ENCODE peak calls at places on chromosomes 2 and 18, in seven cellular contexts. J, C, G, D, Z, H and S are unnamed samples.

GRCh38 chr2:237725661-237726060 is 72.9 kb upstream of the RBM44 start:
- DNase-seq in J (no peak), C (no peak), G (no peak), D (no peak), Z (peak), H (no peak), S (no peak)

GRCh38 chr18:77093067-77093430 is 39.5 kb downstream of the MBP start:
- DNase-seq in J (no peak), C (no peak), G (no peak), D (no peak), Z (no peak), H (no peak), S (no peak)

GRCh38 chr2:88221365-88221942 is 51.3 kb downstream of the THNSL2 start:
- DNase-seq in J (no peak), C (peak), G (no peak), D (no peak), Z (peak), H (no peak), S (no peak)

GRCh38 chr2:231068525-231069222 is 12.0 kb downstream of the PSMD1 start:
- DNase-seq in J (no peak), C (no peak), G (peak), D (no peak), Z (peak), H (peak), S (no peak)

GRCh38 chr2:228838819-228839218 is 432.3 kb downstream of the PID1 start:
- DNase-seq in J (no peak), C (no peak), G (no peak), D (no peak), Z (no peak), H (no peak), S (no peak)

GRCh38 chr2:134207589-134208209 is 46.2 kb upstream of the MGAT5 start:
- DNase-seq in J (peak), C (peak), G (peak), D (peak), Z (peak), H (peak), S (no peak)

GRCh38 chr2:123500346-123500745 is 524.7 kb upstream of the CNTNAP5 start:
- DNase-seq in J (no peak), C (no peak), G (peak), D (no peak), Z (no peak), H (no peak), S (no peak)

GRCh38 chr2:915979-916378 is 34.7 kb upstream of the SNTG2 start:
- DNase-seq in J (no peak), C (no peak), G (no peak), D (no peak), Z (no peak), H (no peak), S (no peak)

GRCh38 chr18:29181151-29181901 is 1004.4 kb upstream of the CDH2 start:
- DNase-seq in J (no peak), C (no peak), G (peak), D (no peak), Z (peak), H (peak), S (no peak)

DNA sequence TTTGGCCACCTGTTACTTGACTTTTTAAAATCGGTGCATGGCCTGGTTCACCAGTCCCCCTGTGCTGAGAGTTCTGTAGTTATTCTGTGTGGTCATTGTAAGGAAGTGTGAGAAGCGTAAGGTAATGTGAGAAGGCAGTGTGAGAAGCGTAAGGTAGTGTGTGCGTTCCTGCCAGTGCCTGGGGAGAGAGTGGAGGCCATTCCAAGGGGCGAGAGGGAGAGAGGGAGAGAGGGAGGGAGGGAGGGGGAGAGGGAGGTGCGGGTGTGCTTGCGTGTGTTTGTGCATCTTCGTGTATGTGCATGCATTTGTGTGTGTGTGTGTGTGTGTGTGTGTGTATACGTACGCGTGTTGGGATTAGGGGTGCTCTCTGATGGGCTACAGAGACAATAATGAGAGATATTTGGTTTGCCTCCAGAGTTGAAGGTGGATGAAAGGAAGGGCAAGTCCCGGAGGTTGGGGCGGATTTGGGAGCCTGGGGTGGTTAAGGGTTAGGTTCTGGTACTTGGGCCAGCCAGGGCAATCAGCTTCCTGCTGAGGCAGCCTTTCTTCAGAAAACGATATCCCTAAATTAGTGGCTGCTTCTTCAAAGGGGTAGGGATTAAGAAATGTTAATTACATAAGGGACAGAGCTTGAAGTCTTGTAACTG is 53.7 kb downstream of the SGPP2 start:
- DNase-seq in J (peak), C (peak), G (no peak), D (peak), Z (no peak), H (no peak), S (no peak)
- H4K8ac ChIP-seq in J (no peak), C (no peak), G (no peak), D (no peak), Z (no peak), H (no peak), S (no peak)

GRCh38 chr2:176461098-176461497 is 191.9 kb downstream of the MTX2 start:
- DNase-seq in J (no peak), C (no peak), G (peak), D (peak), Z (no peak), H (peak), S (no peak)

GRCh38 chr2:176461686-176462376 is 192.6 kb downstream of the MTX2 start:
- DNase-seq in J (no peak), C (no peak), G (peak), D (no peak), Z (no peak), H (no peak), S (no peak)

GRCh38 chr2:176464886-176465564 is 195.8 kb downstream of the MTX2 start:
- DNase-seq in J (no peak), C (no peak), G (no peak), D (no peak), Z (no peak), H (no peak), S (no peak)

GRCh38 chr2:176466918-176467452 is 197.7 kb downstream of the MTX2 start:
- DNase-seq in J (no peak), C (no peak), G (no peak), D (no peak), Z (no peak), H (no peak), S (no peak)

DNA sequence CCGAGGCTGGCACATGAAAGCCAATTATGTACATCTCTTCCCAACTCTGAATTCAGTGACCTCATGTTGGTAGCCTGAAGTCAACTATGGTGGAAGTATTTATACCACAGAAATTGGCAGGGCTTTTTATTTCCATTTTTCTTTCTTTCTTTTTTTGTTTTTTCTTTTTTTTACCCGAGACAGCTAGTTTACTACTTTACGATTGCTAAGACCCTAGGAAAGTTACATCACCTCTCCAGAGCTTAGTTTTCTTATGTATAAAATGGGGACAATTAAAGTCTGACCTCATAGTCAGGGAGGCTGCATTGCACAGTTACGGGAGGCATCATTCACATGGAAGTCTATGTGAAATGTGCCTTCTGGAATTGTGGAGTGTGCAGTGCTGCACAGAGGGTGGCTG is 194.3 kb downstream of the MTX2 start:
- DNase-seq in J (no peak), C (no peak), G (no peak), D (no peak), Z (no peak), H (no peak), S (no peak)
- H4K8ac ChIP-seq in J (no peak), C (no peak), G (no peak), D (no peak), Z (no peak), H (no peak), S (no peak)

GRCh38 chr2:29293830-29294438 is 178.7 kb downstream of the CLIP4 start:
- DNase-seq in J (peak), C (peak), G (peak), D (peak), Z (peak), H (peak), S (peak)

GRCh38 chr2:29290293-29291052 is 175.3 kb downstream of the CLIP4 start:
- DNase-seq in J (peak), C (peak), G (no peak), D (peak), Z (no peak), H (no peak), S (no peak)

GRCh38 chr2:29296585-29296984 is 181.4 kb downstream of the CLIP4 start:
- DNase-seq in J (no peak), C (no peak), G (no peak), D (no peak), Z (no peak), H (no peak), S (no peak)

DNA sequence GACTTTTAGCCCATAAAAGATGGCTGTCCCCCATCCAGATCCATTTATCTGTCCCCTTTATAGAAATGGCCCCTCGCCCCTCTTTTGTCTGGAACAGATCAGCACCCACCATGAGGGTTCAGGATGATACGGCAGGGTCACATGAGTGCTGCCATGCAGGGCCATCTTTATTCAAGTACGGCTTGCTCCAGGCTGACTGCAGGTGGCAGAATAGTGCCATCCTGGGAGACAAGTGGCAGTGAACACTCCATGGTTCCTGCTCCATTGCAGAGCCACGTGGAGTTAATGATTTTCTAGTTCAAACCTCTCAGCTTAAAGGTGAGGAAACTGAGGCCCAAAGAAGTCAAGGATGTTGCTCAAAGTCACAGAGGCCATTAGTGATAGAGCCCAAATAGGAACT is 180.6 kb downstream of the CLIP4 start:
- DNase-seq in J (no peak), C (peak), G (no peak), D (peak), Z (no peak), H (peak), S (no peak)
- H4K8ac ChIP-seq in J (no peak), C (no peak), G (no peak), D (no peak), Z (no peak), H (no peak), S (no peak)

DNA sequence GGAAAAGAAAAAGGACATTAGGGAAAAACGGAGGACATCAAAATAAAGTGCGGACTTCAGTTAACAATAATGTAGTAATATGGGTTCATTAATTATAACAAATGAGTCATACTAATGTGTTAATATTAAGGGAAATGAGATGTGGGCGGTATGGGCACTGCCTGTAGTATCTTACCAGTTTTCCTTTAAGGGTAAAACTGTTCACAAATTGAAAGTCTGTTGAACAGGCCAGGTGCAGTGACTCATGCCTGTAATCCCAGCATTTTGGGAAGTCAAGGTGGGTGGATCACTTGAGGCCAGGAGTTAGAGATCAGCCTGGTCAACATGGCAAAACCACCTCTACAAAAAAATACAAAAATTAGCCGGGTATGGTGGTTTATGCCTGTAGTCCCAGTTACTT is 56.8 kb upstream of the PMAIP1 start:
- DNase-seq in J (no peak), C (no peak), G (no peak), D (no peak), Z (no peak), H (no peak), S (no peak)
- H4K8ac ChIP-seq in J (no peak), C (no peak), G (no peak), D (no peak), Z (no peak), H (no peak), S (no peak)

DNA sequence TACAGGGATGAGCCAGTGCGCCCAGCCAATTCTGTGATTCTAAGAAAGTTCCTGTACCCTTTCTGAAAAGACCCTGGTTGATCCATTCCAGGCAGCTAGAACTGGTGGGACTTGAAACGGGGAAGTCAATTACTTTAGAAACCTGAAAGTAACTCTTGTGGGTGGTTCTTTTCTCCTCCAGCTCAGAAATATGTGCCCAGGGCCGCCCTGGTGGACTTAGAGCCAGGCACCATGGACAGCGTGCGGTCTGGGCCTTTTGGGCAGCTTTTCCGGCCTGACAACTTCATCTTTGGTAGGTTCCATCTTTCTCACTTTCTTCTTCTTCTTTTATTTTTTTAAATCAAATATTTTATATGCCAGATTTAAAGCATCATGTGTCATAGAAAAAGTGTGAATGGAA is 2.7 kb downstream of the TUBB6 start:
- DNase-seq in J (no peak), C (no peak), G (no peak), D (no peak), Z (peak), H (no peak), S (no peak)
- H4K8ac ChIP-seq in J (no peak), C (no peak), G (no peak), D (no peak), Z (no peak), H (no peak), S (no peak)

DNA sequence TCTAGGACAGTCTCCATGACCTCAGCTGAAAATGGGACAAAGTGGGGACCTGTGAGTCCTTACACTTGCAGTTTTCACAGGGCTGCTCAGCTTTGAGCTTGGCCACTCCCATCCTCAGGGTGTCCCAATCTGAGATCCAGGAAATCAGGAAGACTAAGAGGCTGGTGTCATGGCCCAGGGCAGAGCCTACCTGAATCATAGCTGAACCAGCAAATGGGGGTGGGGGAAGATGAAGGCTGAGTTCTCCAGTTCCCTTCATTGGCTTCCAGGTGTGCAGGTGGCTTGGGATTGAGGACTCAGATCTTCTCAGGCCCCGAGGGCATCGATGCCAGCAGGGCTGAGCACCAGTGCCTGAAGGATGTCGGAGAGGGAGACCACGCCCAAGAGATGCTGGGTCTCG is 8.1 kb downstream of the PRKAG3 start:
- DNase-seq in J (no peak), C (no peak), G (no peak), D (no peak), Z (no peak), H (no peak), S (no peak)
- H4K8ac ChIP-seq in J (no peak), C (no peak), G (no peak), D (no peak), Z (no peak), H (no peak), S (no peak)

GRCh38 chr2:204277226-204277625 is 268.0 kb upstream of the PARD3B start:
- DNase-seq in J (no peak), C (no peak), G (no peak), D (no peak), Z (no peak), H (no peak), S (no peak)
- H4K8ac ChIP-seq in J (no peak), C (no peak), G (no peak), D (no peak), Z (no peak), H (no peak), S (no peak)

DNA sequence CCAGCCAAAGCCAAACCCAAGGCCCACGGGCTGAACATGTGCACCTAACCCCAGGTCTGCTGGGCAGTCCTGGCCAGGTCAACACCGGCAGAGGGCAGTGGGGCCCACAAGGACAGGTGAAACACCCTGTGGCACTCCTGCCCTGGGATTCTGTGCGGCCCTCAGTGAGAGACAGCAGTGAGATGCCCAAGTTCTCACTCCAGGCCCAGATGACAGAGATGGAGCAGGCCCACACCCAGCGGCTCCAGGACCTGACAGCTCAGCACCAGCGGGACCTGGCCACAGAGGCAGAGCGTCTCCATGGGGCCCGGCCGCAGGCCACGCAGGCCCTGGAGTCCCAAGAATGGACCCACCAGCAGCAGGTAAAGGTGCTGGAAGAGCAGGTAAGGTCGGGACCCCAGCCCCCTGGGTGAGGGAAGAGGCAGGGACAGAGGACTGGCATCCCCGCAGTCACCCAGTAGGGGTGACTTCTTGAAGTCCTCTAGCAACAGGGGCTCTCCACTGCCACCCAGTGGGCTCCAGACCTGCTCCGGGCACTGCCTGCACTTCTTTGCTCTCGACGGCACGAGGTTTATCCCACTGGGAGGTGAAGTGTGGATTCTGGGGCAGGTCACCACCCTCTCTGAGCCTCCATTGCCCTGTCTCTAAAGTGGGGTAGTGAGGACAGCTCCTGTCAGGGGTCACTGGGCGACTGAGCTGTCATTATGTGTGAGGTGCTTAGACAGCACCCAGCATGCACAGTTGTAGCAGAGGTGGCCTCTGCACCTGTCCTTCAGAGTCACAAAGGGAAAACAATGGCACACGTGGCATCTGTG is 8.8 kb upstream of the SNED1 start:
- DNase-seq in J (peak), C (no peak), G (peak), D (peak), Z (peak), H (peak), S (no peak)
- H4K8ac ChIP-seq in J (peak), C (no peak), G (no peak), D (no peak), Z (no peak), H (no peak), S (no peak)

GRCh38 chr18:79770826-79771225 is 26.9 kb upstream of the KCNG2 start:
- DNase-seq in J (no peak), C (no peak), G (no peak), D (no peak), Z (no peak), H (no peak), S (no peak)

GRCh38 chr18:79770501-79770815 is 27.3 kb upstream of the KCNG2 start:
- DNase-seq in J (peak), C (no peak), G (no peak), D (no peak), Z (no peak), H (no peak), S (no peak)

GRCh38 chr18:79771446-79772107 is 26.2 kb upstream of the KCNG2 start:
- DNase-seq in J (no peak), C (no peak), G (no peak), D (no peak), Z (no peak), H (no peak), S (no peak)

GRCh38 chr18:79772108-79772864 is 25.5 kb upstream of the KCNG2 start:
- DNase-seq in J (peak), C (no peak), G (no peak), D (no peak), Z (no peak), H (no peak), S (no peak)

GRCh38 chr18:79769698-79770500 is 27.8 kb upstream of the KCNG2 start:
- DNase-seq in J (peak), C (no peak), G (no peak), D (no peak), Z (no peak), H (no peak), S (no peak)
- H4K8ac ChIP-seq in J (peak), C (no peak), G (no peak), D (no peak), Z (no peak), H (no peak), S (peak)